ENCODE peak calls at places on chromosomes 7 and 10, in ten cellular contexts. Q, D, R, W, P, T, Z, X, O and J are unnamed samples.

GRCh38 chr10:73650537-73651331 is 5.1 kb downstream of the SYNPO2L start:
- DNase-seq in Q (no peak), D (no peak), R (peak; percentile 97), W (peak; percentile 79), P (no peak), T (no peak), Z (peak; percentile 73), X (peak; percentile 23), O (no peak), J (peak; percentile 31)

GRCh38 chr10:96304241-96304640 is at the start of gene DNTT:
- DNase-seq in Q (no peak), D (no peak), R (no peak), W (no peak), P (no peak), T (no peak), Z (no peak), X (no peak), O (no peak), J (no peak)

GRCh38 chr7:105651798-105652197 is 70.5 kb upstream of the EFCAB10 start:
- DNase-seq in Q (no peak), D (no peak), R (no peak), W (no peak), P (no peak), T (no peak), Z (no peak), X (no peak), O (no peak), J (no peak)

GRCh38 chr7:27656724-27657123 is 6.0 kb downstream of the HIBADH start:
- DNase-seq in Q (no peak), D (no peak), R (no peak), W (no peak), P (no peak), T (no peak), Z (no peak), X (no peak), O (no peak), J (no peak)

GRCh38 chr10:43569681-43570080 is 4.7 kb downstream of the ZNF239 start:
- DNase-seq in Q (no peak), D (no peak), R (no peak), W (no peak), P (no peak), T (no peak), Z (no peak), X (no peak), O (no peak), J (no peak)

GRCh38 chr7:70426249-70426880 is 705.6 kb upstream of the GALNT17 start:
- DNase-seq in Q (no peak), D (no peak), R (no peak), W (no peak), P (no peak), T (no peak), Z (no peak), X (no peak), O (no peak), J (no peak)

GRCh38 chr7:149524399-149524798 is 26.8 kb upstream of the ZNF746 start:
- DNase-seq in Q (no peak), D (no peak), R (no peak), W (no peak), P (no peak), T (no peak), Z (no peak), X (no peak), O (no peak), J (no peak)

GRCh38 chr7:148898845-148899474 is 14.9 kb upstream of the EZH2 start:
- DNase-seq in Q (no peak), D (no peak), R (no peak), W (no peak), P (no peak), T (no peak), Z (no peak), X (no peak), O (no peak), J (no peak)

GRCh38 chr10:133206311-133207040 is 23.5 kb upstream of the UTF1 start:
- DNase-seq in Q (no peak), D (no peak), R (no peak), W (no peak), P (no peak), T (no peak), Z (no peak), X (no peak), O (no peak), J (no peak)

GRCh38 chr10:70432101-70432500 is 9.4 kb downstream of the NODAL start:
- DNase-seq in Q (no peak), D (no peak), R (no peak), W (no peak), P (no peak), T (no peak), Z (no peak), X (no peak), O (no peak), J (peak; percentile 9)

GRCh38 chr10:17348111-17349008 is 106.0 kb downstream of the ST8SIA6 start:
- DNase-seq in Q (no peak), D (peak; percentile 85), R (peak; percentile 79), W (no peak), P (peak; percentile 5), T (peak; percentile 51), Z (peak; percentile 81), X (peak; percentile 86), O (no peak), J (peak; percentile 98)

GRCh38 chr7:147013820-147014219 is 897.2 kb downstream of the CNTNAP2 start:
- DNase-seq in Q (no peak), D (no peak), R (no peak), W (no peak), P (no peak), T (peak; percentile 10), Z (no peak), X (no peak), O (no peak), J (no peak)

GRCh38 chr10:132987671-132988571 is 45.6 kb upstream of the CFAP46 start:
- DNase-seq in Q (no peak), D (no peak), R (peak; percentile 87), W (no peak), P (peak; percentile 65), T (no peak), Z (peak; percentile 94), X (peak; percentile 93), O (no peak), J (peak; percentile 67)